ENCODE peak calls at places on chromosomes 1 and 21, in eight cellular contexts. M is mucosa of descending colon, Z is HFF-Myc, C is foreskin fibroblast, F is kidney, X is cardiac muscle cell, O is adrenal gland, B is kidney epithelial cell. Y is an unnamed sample.

GRCh38 chr1:24415334-24415909 is at the start of gene NIPAL3:
- DNase-seq in X (peak), O (peak), B (peak), M (peak), F (peak), Z (peak), C (peak), Y (peak)

GRCh38 chr1:116311756-116312691 is 61.0 kb upstream of the ATP1A1 start:
- DNase-seq in C (no peak), B (no peak), F (peak), Z (no peak), O (no peak), M (no peak), X (no peak), Y (no peak)

GRCh38 chr1:32151319-32151787 is 28.1 kb upstream of the TXLNA start:
- DNase-seq in Z (peak), X (peak), C (peak), O (no peak), B (no peak), M (no peak), F (no peak), Y (no peak)

GRCh38 chr1:196056966-196057365 is 551.3 kb downstream of the KCNT2 start:
- DNase-seq in C (no peak), Z (no peak), M (no peak), B (no peak), O (no peak), X (no peak), F (no peak), Y (no peak)

GRCh38 chr1:47481936-47482335 is 44.1 kb downstream of the FOXD2 start:
- DNase-seq in O (no peak), M (no peak), C (no peak), B (no peak), Z (no peak), F (no peak), X (no peak), Y (no peak)

GRCh38 chr1:61436491-61437120 is 288.3 kb downstream of the TM2D1 start:
- DNase-seq in O (no peak), F (peak), B (no peak), C (no peak), Z (no peak), M (no peak), X (no peak), Y (no peak)

GRCh38 chr1:168987330-168987729 is 119.2 kb upstream of the ATP1B1 start:
- DNase-seq in M (no peak), O (no peak), B (no peak), C (no peak), F (no peak), X (no peak), Z (no peak), Y (no peak)

GRCh38 chr1:204335085-204335484 is 24.6 kb downstream of the PLEKHA6 start:
- DNase-seq in X (peak), Z (no peak), B (no peak), M (no peak), F (no peak), O (no peak), C (no peak), Y (no peak)

GRCh38 chr21:29189358-29189757 is 58.9 kb downstream of the MAP3K7CL start:
- DNase-seq in B (no peak), C (no peak), Z (no peak), X (no peak), M (no peak), O (no peak), F (no peak), Y (no peak)

GRCh38 chr1:228001738-228002535 is 4.9 kb upstream of the WNT3A start:
- DNase-seq in X (no peak), O (peak), B (no peak), Z (no peak), C (no peak), M (no peak), F (no peak), Y (no peak)

GRCh38 chr21:44987301-44987885 is 47.6 kb downstream of the SLX9 start:
- DNase-seq in X (no peak), B (no peak), F (peak), O (no peak), C (no peak), M (no peak), Z (no peak), Y (no peak)

GRCh38 chr1:238652346-238652968 is 733.9 kb upstream of the CHRM3 start:
- DNase-seq in O (no peak), C (no peak), M (no peak), Z (no peak), X (no peak), F (no peak), B (no peak), Y (no peak)

GRCh38 chr1:15939181-15940109 is 36.5 kb downstream of the ZBTB17 start:
- DNase-seq in M (no peak), X (no peak), O (peak), B (no peak), C (no peak), F (peak), Z (no peak), Y (no peak)

GRCh38 chr1:73755649-73756048 is 442.3 kb downstream of the LRRIQ3 start:
- DNase-seq in F (no peak), B (no peak), O (no peak), M (no peak), X (no peak), C (no peak), Z (no peak), Y (no peak)

GRCh38 chr1:161934278-161934608 is 89.4 kb downstream of the OLFML2B start:
- DNase-seq in F (no peak), B (no peak), C (no peak), X (no peak), M (no peak), Z (no peak), O (no peak), Y (peak)

GRCh38 chr1:238063454-238063853 is 172.7 kb upstream of the ZP4 start:
- DNase-seq in C (no peak), X (no peak), O (no peak), Z (no peak), F (peak), B (peak), M (no peak), Y (no peak)

GRCh38 chr21:26801524-26801923 is 43.7 kb downstream of the ADAMTS1 start:
- DNase-seq in M (no peak), X (no peak), F (no peak), B (no peak), O (no peak), Z (peak), C (peak), Y (no peak)

GRCh38 chr1:92755541-92756351 is 29.2 kb downstream of the EVI5 start:
- DNase-seq in F (no peak), X (no peak), O (no peak), Z (no peak), B (no peak), C (no peak), M (no peak), Y (no peak)

GRCh38 chr1:9270290-9270900 is 22.3 kb upstream of the SPSB1 start:
- DNase-seq in F (no peak), B (no peak), O (no peak), M (no peak), Z (no peak), C (no peak), X (peak), Y (no peak)

GRCh38 chr1:223260712-223261111 is 103.3 kb downstream of the SUSD4 start:
- DNase-seq in Z (no peak), C (no peak), M (no peak), X (no peak), O (no peak), B (no peak), F (no peak), Y (no peak)

GRCh38 chr1:160284782-160285344 is at the start of gene PEX19:
- DNase-seq in Z (peak), O (peak), X (peak), C (peak), F (peak), M (peak), B (peak), Y (peak)

GRCh38 chr1:50995651-50996050 is 25.6 kb downstream of the CDKN2C start:
- DNase-seq in B (no peak), M (no peak), C (no peak), X (no peak), F (no peak), O (no peak), Z (no peak), Y (no peak)

GRCh38 chr1:171817511-171818265 is 23.6 kb upstream of the DNM3 start:
- DNase-seq in B (peak), M (no peak), X (no peak), O (peak), C (peak), F (no peak), Z (peak), Y (no peak)

GRCh38 chr1:154478639-154479038 is 23.4 kb upstream of the TDRD10 start:
- DNase-seq in O (no peak), F (no peak), M (no peak), Z (no peak), C (no peak), X (no peak), B (no peak), Y (peak)

GRCh38 chr1:171251741-171252300 is 3.5 kb downstream of the FMO1 start:
- DNase-seq in M (peak), C (no peak), X (peak), B (no peak), F (peak), O (peak), Z (no peak), Y (peak)

GRCh38 chr21:45248893-45249381 is 38.8 kb downstream of the POFUT2 start:
- DNase-seq in Z (no peak), F (no peak), X (peak), C (no peak), B (no peak), M (no peak), O (peak), Y (no peak)

GRCh38 chr1:22428672-22429071 is 23.0 kb upstream of the ZBTB40 start:
- DNase-seq in B (no peak), M (no peak), C (no peak), X (peak), O (peak), F (no peak), Z (no peak), Y (peak)

GRCh38 chr1:69191280-69191679 is 376.4 kb upstream of the LRRC7 start:
- DNase-seq in F (no peak), B (no peak), O (no peak), Z (no peak), M (no peak), C (no peak), X (no peak), Y (no peak)

GRCh38 chr1:33758698-33759097 is 105.2 kb upstream of the HMGB4 start:
- DNase-seq in O (peak), C (peak), B (no peak), X (no peak), F (peak), Z (peak), M (no peak), Y (no peak)

GRCh38 chr1:205343431-205344009 is 13.2 kb downstream of the KLHDC8A start:
- DNase-seq in F (peak), Z (no peak), X (peak), M (no peak), B (no peak), C (no peak), O (peak), Y (no peak)

GRCh38 chr1:205345761-205346160 is 11.0 kb downstream of the KLHDC8A start:
- DNase-seq in O (no peak), B (no peak), F (peak), C (no peak), M (no peak), X (no peak), Z (no peak), Y (no peak)

GRCh38 chr1:205340674-205341073 is 16.0 kb downstream of the KLHDC8A start:
- DNase-seq in F (peak), O (no peak), X (no peak), B (no peak), C (no peak), Z (no peak), M (no peak), Y (no peak)

GRCh38 chr1:205346956-205347574 is 9.7 kb downstream of the KLHDC8A start:
- DNase-seq in M (no peak), F (peak), Z (no peak), O (no peak), B (peak), C (no peak), X (no peak), Y (no peak)

GRCh38 chr1:205344010-205344808 is 12.5 kb downstream of the KLHDC8A start:
- DNase-seq in O (no peak), B (no peak), M (no peak), F (peak), C (no peak), Z (no peak), X (peak), Y (no peak)
- H3K4me3 ChIP-seq in O (no peak), B (peak), M (no peak), F (no peak), C (no peak), Z (peak), X (peak), Y (no peak)

DNA sequence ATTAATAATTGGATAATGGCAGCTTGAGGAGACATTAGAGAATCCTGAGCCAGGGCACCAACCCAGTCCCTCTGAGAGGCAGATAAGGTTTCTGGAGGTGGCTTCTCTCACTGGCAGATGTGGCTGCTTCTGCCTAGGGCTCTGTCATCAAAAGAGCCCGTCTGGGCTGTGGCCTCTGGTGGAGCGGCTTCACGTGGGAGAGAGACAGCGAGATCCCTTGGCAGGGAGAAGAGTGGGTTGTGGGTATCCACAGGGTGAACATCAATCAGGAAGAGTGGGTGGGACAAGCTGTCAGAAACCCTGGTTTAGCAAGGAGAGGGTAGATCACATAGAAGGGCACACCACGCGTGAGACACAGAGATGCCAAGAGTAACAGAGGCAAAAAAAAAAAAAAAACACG is 30.1 kb downstream of the VWA5B1 start:
- DNase-seq in F (no peak), M (no peak), C (no peak), B (no peak), X (no peak), O (no peak), Z (no peak), Y (no peak)
- H3K4me3 ChIP-seq in F (no peak), M (no peak), C (no peak), B (no peak), X (no peak), O (no peak), Z (no peak), Y (no peak)

DNA sequence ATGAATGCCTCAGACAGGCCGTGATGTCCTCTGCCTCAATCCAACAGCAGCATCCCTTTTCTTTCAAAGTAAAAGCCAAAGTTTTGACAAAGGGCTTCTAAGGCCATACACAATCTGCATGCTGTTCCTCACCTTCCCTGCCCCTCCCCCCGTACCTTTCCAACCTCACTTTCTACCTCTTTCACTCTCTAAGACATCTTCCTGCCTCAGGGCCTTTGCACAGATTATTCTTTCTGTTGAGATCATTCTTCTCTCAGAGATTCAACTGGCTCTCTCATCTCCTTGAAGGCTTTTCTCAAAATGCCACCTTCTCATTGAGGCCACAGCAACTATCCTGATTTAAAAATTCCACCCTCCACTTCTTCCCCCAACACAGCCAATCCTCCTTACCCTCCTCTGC is 58.9 kb upstream of the GADD45A start:
- DNase-seq in B (no peak), M (no peak), X (no peak), C (no peak), Z (no peak), F (no peak), O (no peak), Y (no peak)
- H3K4me3 ChIP-seq in B (no peak), M (no peak), X (no peak), C (no peak), Z (no peak), F (no peak), O (no peak), Y (no peak)

GRCh38 chr1:2557146-2558029 is 1.2 kb downstream of the TNFRSF14 start:
- DNase-seq in B (no peak), Z (no peak), M (peak), C (no peak), X (no peak), F (peak), O (no peak), Y (no peak)
- H3K4me3 ChIP-seq in B (no peak), Z (no peak), M (peak), C (peak), X (no peak), F (peak), O (no peak), Y (peak)

DNA sequence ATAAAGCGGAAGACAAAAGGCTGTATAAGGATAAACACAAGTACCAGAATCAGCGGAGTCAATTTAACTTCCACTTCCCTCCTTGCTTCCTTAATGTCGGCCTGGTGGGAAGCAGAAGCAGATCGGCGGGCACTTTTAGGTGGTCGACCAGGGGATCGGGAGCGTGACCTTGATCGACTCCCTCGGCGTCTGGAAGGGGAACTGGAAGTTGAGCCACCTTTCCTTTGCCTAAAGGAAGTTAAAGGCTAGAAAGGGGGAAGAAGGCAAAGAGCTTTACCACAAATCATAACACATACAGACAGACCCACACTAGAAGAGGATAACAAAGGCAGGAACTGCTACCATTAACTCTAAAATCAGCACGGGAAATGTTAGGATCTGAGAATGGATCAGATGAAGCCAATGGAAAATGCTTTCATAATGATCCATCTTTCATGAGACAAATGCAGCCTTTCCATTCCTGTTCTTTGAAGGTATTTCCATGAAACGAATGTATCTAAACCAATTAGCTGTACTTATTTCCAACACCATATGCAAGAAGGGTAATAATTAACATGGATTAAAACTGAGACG is 5.7 kb downstream of the LBR start:
- DNase-seq in Z (no peak), F (no peak), B (no peak), X (no peak), M (no peak), O (no peak), C (no peak), Y (peak)
- H3K4me3 ChIP-seq in Z (no peak), F (no peak), B (no peak), X (no peak), M (no peak), O (no peak), C (no peak), Y (no peak)

Y was measured in HL-60.